ENCODE peak calls at places on chromosome 4, in ten cellular contexts. B is stimulated activated naive CD8-positive, alpha-beta T cell treated with anti-CD3 and anti-CD28 coated beads, Interleukin-15, Interleukin-2, amounts not matched to agents 100 U/mL and 50 U/mL, for 24 hours; D is NCI-H446 treated with DMSO at 0.1 percent for 48 hours; L is NCI-H1417; S is heart right ventricle; J is NCI-H1436; P is left ventricle myocardium inferior; I is CD14-positive monocyte; E is pancreas; R is stimulated activated CD4-positive, alpha-beta T cell treated with anti-CD3 and anti-CD28 coated beads, Interleukin-4, amount 100 ng/mL, for 1 hour. G is an unnamed sample.

GRCh38 chr4:121764702-121765367 is at the start of gene SMIM43:
- DNase-seq in B (no peak), D (no peak), L (no peak), S (no peak), J (no peak), P (no peak), I (no peak), E (no peak), R (no peak), G (peak)

GRCh38 chr4:5051210-5051691 is at the start of gene STK32B:
- DNase-seq in B (peak), D (no peak), L (peak), S (peak), J (peak), P (peak), I (no peak), E (peak), R (no peak), G (peak)

GRCh38 chr4:104966349-104967033 is 180.2 kb upstream of the TET2 start:
- DNase-seq in B (no peak), D (no peak), L (no peak), S (no peak), J (no peak), P (no peak), I (peak), E (no peak), R (no peak), G (no peak)

GRCh38 chr4:3672465-3672831 is 93.7 kb upstream of the ADRA2C start:
- DNase-seq in B (no peak), D (no peak), L (no peak), S (no peak), J (no peak), P (no peak), I (no peak), E (no peak), R (no peak), G (no peak)

GRCh38 chr4:78205601-78206000 is 148.5 kb downstream of the FRAS1 start:
- DNase-seq in B (no peak), D (no peak), L (no peak), S (no peak), J (no peak), P (no peak), I (no peak), E (no peak), R (no peak), G (no peak)

GRCh38 chr4:107258359-107258758 is 222.2 kb upstream of the DKK2 start:
- DNase-seq in B (no peak), D (no peak), L (no peak), S (no peak), J (no peak), P (no peak), I (no peak), E (no peak), R (no peak), G (no peak)

GRCh38 chr4:112185740-112186670 is 40.8 kb downstream of the FAM241A start:
- DNase-seq in B (no peak), D (no peak), L (no peak), S (no peak), J (no peak), P (no peak), I (peak), E (no peak), R (no peak), G (no peak)

GRCh38 chr4:148376151-148376550 is 66.1 kb downstream of the NR3C2 start:
- DNase-seq in B (no peak), D (peak), L (no peak), S (no peak), J (no peak), P (no peak), I (no peak), E (peak), R (no peak), G (peak)

GRCh38 chr4:80257851-80258250 is 8.6 kb upstream of the FGF5 start:
- DNase-seq in B (no peak), D (no peak), L (no peak), S (no peak), J (no peak), P (no peak), I (no peak), E (no peak), R (no peak), G (no peak)

GRCh38 chr4:139749313-139749712 is 83.7 kb downstream of the MGST2 start:
- DNase-seq in B (no peak), D (no peak), L (no peak), S (no peak), J (no peak), P (no peak), I (no peak), E (no peak), R (no peak), G (peak)

GRCh38 chr4:121711263-121712000 is 14.7 kb upstream of the ANXA5 start:
- DNase-seq in B (peak), D (peak), L (no peak), S (peak), J (no peak), P (peak), I (peak), E (peak), R (peak), G (peak)

GRCh38 chr4:32985256-32985655 is 2265.1 kb downstream of the PCDH7 start:
- DNase-seq in B (no peak), D (no peak), L (no peak), S (no peak), J (no peak), P (no peak), I (no peak), E (no peak), R (no peak), G (no peak)

GRCh38 chr4:60611762-60612496 is 588.2 kb upstream of the ADGRL3 start:
- DNase-seq in B (no peak), D (no peak), L (no peak), S (no peak), J (no peak), P (no peak), I (no peak), E (no peak), R (no peak), G (no peak)

GRCh38 chr4:20698820-20699219 is 1.4 kb upstream of the PACRGL start:
- DNase-seq in B (no peak), D (no peak), L (no peak), S (no peak), J (no peak), P (no peak), I (no peak), E (no peak), R (no peak), G (no peak)

GRCh38 chr4:89158884-89159503 is 47.7 kb downstream of the TIGD2 start:
- DNase-seq in B (no peak), D (peak), L (peak), S (no peak), J (no peak), P (no peak), I (no peak), E (no peak), R (no peak), G (peak)

GRCh38 chr4:53653484-53654053 is 62.3 kb upstream of the LNX1 start:
- DNase-seq in B (no peak), D (peak), L (peak), S (no peak), J (no peak), P (no peak), I (no peak), E (peak), R (no peak), G (peak)

GRCh38 chr4:119746951-119747350 is 118.3 kb upstream of the PDE5A start:
- DNase-seq in B (no peak), D (no peak), L (no peak), S (no peak), J (no peak), P (no peak), I (no peak), E (no peak), R (no peak), G (no peak)

GRCh38 chr4:38787693-38788092 is 4.9 kb upstream of the TLR10 start:
- DNase-seq in B (no peak), D (no peak), L (no peak), S (no peak), J (no peak), P (no peak), I (no peak), E (no peak), R (no peak), G (no peak)

GRCh38 chr4:155789391-155789790 is 30.6 kb downstream of the GUCY1B1 start:
- DNase-seq in B (no peak), D (no peak), L (no peak), S (no peak), J (no peak), P (no peak), I (no peak), E (no peak), R (no peak), G (no peak)

G was measured in lung microvascular endothelial cell.